ENCODE peak calls at places on chromosomes 1 and 21, in five cellular contexts. One of them, this sample, is unnamed.

GRCh38 chr1:19793360-19794046 is 6.2 kb downstream of the TMCO4 start:
- DNase-seq in HFF-Myc: no peak
- DNase-seq in retinal pigment epithelial cell: no peak
- DNase-seq in astrocyte of the cerebellum: no peak
- DNase-seq in thyroid gland: no peak
- DNase-seq in this sample: no peak

GRCh38 chr1:66564250-66564649 is 30.3 kb downstream of the SGIP1 start:
- DNase-seq in retinal pigment epithelial cell: no peak
- DNase-seq in thyroid gland: no peak
- DNase-seq in astrocyte of the cerebellum: peak
- DNase-seq in HFF-Myc: peak
- DNase-seq in this sample: no peak

GRCh38 chr1:25912076-25912831 is 6.0 kb upstream of the STMN1 start:
- DNase-seq in HFF-Myc: no peak
- DNase-seq in thyroid gland: no peak
- DNase-seq in retinal pigment epithelial cell: no peak
- DNase-seq in astrocyte of the cerebellum: peak
- DNase-seq in this sample: no peak

GRCh38 chr1:94925561-94926364 is 1.1 kb downstream of the CNN3 start:
- DNase-seq in thyroid gland: peak
- DNase-seq in HFF-Myc: peak
- DNase-seq in astrocyte of the cerebellum: peak
- DNase-seq in retinal pigment epithelial cell: no peak
- DNase-seq in this sample: peak

GRCh38 chr1:51515312-51515960 is 3.6 kb downstream of the EPS15 start:
- DNase-seq in astrocyte of the cerebellum: no peak
- DNase-seq in HFF-Myc: no peak
- DNase-seq in thyroid gland: no peak
- DNase-seq in retinal pigment epithelial cell: no peak
- DNase-seq in this sample: no peak

GRCh38 chr1:88662723-88663122 is 21.4 kb upstream of the PKN2 start:
- DNase-seq in astrocyte of the cerebellum: no peak
- DNase-seq in retinal pigment epithelial cell: no peak
- DNase-seq in thyroid gland: no peak
- DNase-seq in HFF-Myc: no peak
- DNase-seq in this sample: no peak

GRCh38 chr21:43613755-43614638 is 45.3 kb downstream of the HSF2BP start:
- DNase-seq in thyroid gland: no peak
- DNase-seq in astrocyte of the cerebellum: no peak
- DNase-seq in retinal pigment epithelial cell: no peak
- DNase-seq in HFF-Myc: no peak
- DNase-seq in this sample: no peak

GRCh38 chr1:6874298-6874697 is 89.0 kb downstream of the CAMTA1 start:
- DNase-seq in HFF-Myc: no peak
- DNase-seq in astrocyte of the cerebellum: no peak
- DNase-seq in retinal pigment epithelial cell: no peak
- DNase-seq in thyroid gland: no peak
- DNase-seq in this sample: no peak

GRCh38 chr1:236440373-236440772 is 46.3 kb downstream of the EDARADD start:
- DNase-seq in retinal pigment epithelial cell: no peak
- DNase-seq in HFF-Myc: no peak
- DNase-seq in astrocyte of the cerebellum: no peak
- DNase-seq in thyroid gland: no peak
- DNase-seq in this sample: no peak
- TF ChIP-seq CTCF in retinal pigment epithelial cell: no peak
- TF ChIP-seq CTCF in HFF-Myc: no peak
- TF ChIP-seq CTCF in astrocyte of the cerebellum: no peak
- TF ChIP-seq CTCF in thyroid gland: no peak
- TF ChIP-seq CTCF in this sample: no peak

GRCh38 chr1:59290173-59290954 is 6.5 kb upstream of the FGGY start:
- DNase-seq in thyroid gland: peak
- DNase-seq in astrocyte of the cerebellum: no peak
- DNase-seq in retinal pigment epithelial cell: no peak
- DNase-seq in HFF-Myc: no peak
- DNase-seq in this sample: peak
- TF ChIP-seq CTCF in thyroid gland: no peak
- TF ChIP-seq CTCF in astrocyte of the cerebellum: peak
- TF ChIP-seq CTCF in retinal pigment epithelial cell: peak
- TF ChIP-seq CTCF in HFF-Myc: peak
- TF ChIP-seq CTCF in this sample: no peak

GRCh38 chr1:1040004-1040991 is 20.4 kb downstream of the AGRN start:
- DNase-seq in astrocyte of the cerebellum: peak
- DNase-seq in thyroid gland: peak
- DNase-seq in retinal pigment epithelial cell: peak
- DNase-seq in HFF-Myc: no peak
- DNase-seq in this sample: peak
- TF ChIP-seq CTCF in astrocyte of the cerebellum: peak
- TF ChIP-seq CTCF in thyroid gland: no peak
- TF ChIP-seq CTCF in retinal pigment epithelial cell: no peak
- TF ChIP-seq CTCF in HFF-Myc: no peak
- TF ChIP-seq CTCF in this sample: no peak

GRCh38 chr1:44014365-44015104 is 16.7 kb downstream of the SLC6A9 start:
- DNase-seq in astrocyte of the cerebellum: no peak
- DNase-seq in retinal pigment epithelial cell: no peak
- DNase-seq in HFF-Myc: no peak
- DNase-seq in thyroid gland: no peak
- DNase-seq in this sample: no peak

GRCh38 chr1:44010935-44011610 is 19.7 kb downstream of the CCDC24 start:
- DNase-seq in HFF-Myc: no peak
- DNase-seq in thyroid gland: no peak
- DNase-seq in astrocyte of the cerebellum: no peak
- DNase-seq in retinal pigment epithelial cell: no peak
- DNase-seq in this sample: no peak

GRCh38 chr1:44013949-44014348 is 17.3 kb downstream of the SLC6A9 start:
- DNase-seq in HFF-Myc: no peak
- DNase-seq in thyroid gland: no peak
- DNase-seq in retinal pigment epithelial cell: no peak
- DNase-seq in astrocyte of the cerebellum: no peak
- DNase-seq in this sample: no peak

GRCh38 chr1:44012941-44013609 is 18.2 kb downstream of the SLC6A9 start:
- DNase-seq in HFF-Myc: no peak
- DNase-seq in astrocyte of the cerebellum: no peak
- DNase-seq in thyroid gland: no peak
- DNase-seq in retinal pigment epithelial cell: peak
- DNase-seq in this sample: no peak

DNA sequence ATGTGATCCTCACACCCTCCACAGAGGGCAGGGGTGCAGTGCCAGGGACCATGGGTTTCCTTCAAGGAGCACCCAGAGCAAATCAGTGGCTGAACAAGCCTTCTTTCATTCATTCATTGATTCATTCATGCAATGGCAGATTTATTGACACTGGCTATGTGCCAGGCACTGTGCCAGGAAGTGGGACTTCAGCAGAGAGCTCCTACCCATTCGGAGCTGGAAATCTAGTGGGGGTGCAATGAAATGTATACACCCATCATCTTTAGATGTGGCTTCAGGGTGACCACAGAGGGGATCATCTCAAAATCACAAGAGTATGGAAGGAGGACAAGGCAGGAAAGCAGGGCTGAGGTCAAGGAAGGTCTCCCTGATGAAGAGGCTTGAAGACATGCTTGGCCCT is 18.9 kb downstream of the SLC6A9 start:
- DNase-seq in HFF-Myc: no peak
- DNase-seq in astrocyte of the cerebellum: no peak
- DNase-seq in thyroid gland: no peak
- DNase-seq in retinal pigment epithelial cell: no peak
- DNase-seq in this sample: no peak
- TF ChIP-seq CTCF in HFF-Myc: no peak
- TF ChIP-seq CTCF in astrocyte of the cerebellum: no peak
- TF ChIP-seq CTCF in thyroid gland: no peak
- TF ChIP-seq CTCF in retinal pigment epithelial cell: no peak
- TF ChIP-seq CTCF in this sample: no peak

GRCh38 chr1:196777603-196778002 is 3.0 kb downstream of the CFHR3 start:
- DNase-seq in HFF-Myc: no peak
- DNase-seq in retinal pigment epithelial cell: no peak
- DNase-seq in astrocyte of the cerebellum: no peak
- DNase-seq in thyroid gland: no peak
- DNase-seq in this sample: no peak
- TF ChIP-seq CTCF in HFF-Myc: no peak
- TF ChIP-seq CTCF in retinal pigment epithelial cell: no peak
- TF ChIP-seq CTCF in astrocyte of the cerebellum: no peak
- TF ChIP-seq CTCF in thyroid gland: no peak
- TF ChIP-seq CTCF in this sample: no peak

DNA sequence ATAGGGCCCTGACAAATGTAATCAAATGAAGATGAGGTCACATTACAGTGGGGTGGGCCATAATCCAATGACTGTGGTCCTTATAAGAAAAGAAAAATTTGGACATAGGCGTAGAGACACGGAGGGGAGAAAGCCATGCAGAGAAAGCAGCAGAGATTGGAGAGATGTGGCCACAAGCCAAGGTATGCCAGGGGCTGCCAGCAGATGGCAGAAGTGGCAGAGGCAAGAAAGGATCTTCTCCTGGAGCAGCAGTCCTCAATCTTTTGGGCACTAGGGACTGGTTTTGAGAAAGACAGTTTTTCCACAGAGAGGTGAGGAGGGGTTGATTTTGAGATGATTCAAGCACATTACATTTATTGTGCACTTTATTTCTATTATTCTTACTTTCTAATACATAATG is 355.1 kb downstream of the NPHP4 start:
- DNase-seq in HFF-Myc: no peak
- DNase-seq in astrocyte of the cerebellum: no peak
- DNase-seq in retinal pigment epithelial cell: no peak
- DNase-seq in thyroid gland: peak
- DNase-seq in this sample: peak
- TF ChIP-seq CTCF in HFF-Myc: no peak
- TF ChIP-seq CTCF in astrocyte of the cerebellum: peak
- TF ChIP-seq CTCF in retinal pigment epithelial cell: peak
- TF ChIP-seq CTCF in thyroid gland: no peak
- TF ChIP-seq CTCF in this sample: no peak

GRCh38 chr1:31576201-31576669 is at the start of gene TINAGL1:
- DNase-seq in thyroid gland: peak
- DNase-seq in astrocyte of the cerebellum: no peak
- DNase-seq in retinal pigment epithelial cell: no peak
- DNase-seq in HFF-Myc: no peak
- DNase-seq in this sample: peak
- TF ChIP-seq CTCF in thyroid gland: no peak
- TF ChIP-seq CTCF in astrocyte of the cerebellum: no peak
- TF ChIP-seq CTCF in retinal pigment epithelial cell: no peak
- TF ChIP-seq CTCF in HFF-Myc: no peak
- TF ChIP-seq CTCF in this sample: no peak

GRCh38 chr1:153399401-153400055 is 8.7 kb upstream of the S100A8 start:
- DNase-seq in retinal pigment epithelial cell: no peak
- DNase-seq in thyroid gland: no peak
- DNase-seq in astrocyte of the cerebellum: no peak
- DNase-seq in HFF-Myc: no peak
- DNase-seq in this sample: no peak

GRCh38 chr1:153401461-153401860 is 10.6 kb upstream of the S100A8 start:
- DNase-seq in retinal pigment epithelial cell: no peak
- DNase-seq in astrocyte of the cerebellum: no peak
- DNase-seq in thyroid gland: no peak
- DNase-seq in HFF-Myc: no peak
- DNase-seq in this sample: no peak

GRCh38 chr1:153402226-153402625 is 11.4 kb upstream of the S100A8 start:
- DNase-seq in astrocyte of the cerebellum: no peak
- DNase-seq in HFF-Myc: no peak
- DNase-seq in thyroid gland: no peak
- DNase-seq in retinal pigment epithelial cell: no peak
- DNase-seq in this sample: no peak

GRCh38 chr1:153397924-153398651 is 7.2 kb upstream of the S100A8 start:
- DNase-seq in astrocyte of the cerebellum: no peak
- DNase-seq in retinal pigment epithelial cell: no peak
- DNase-seq in thyroid gland: no peak
- DNase-seq in HFF-Myc: no peak
- DNase-seq in this sample: no peak

GRCh38 chr1:153400244-153400643 is 9.4 kb upstream of the S100A8 start:
- DNase-seq in HFF-Myc: no peak
- DNase-seq in astrocyte of the cerebellum: no peak
- DNase-seq in thyroid gland: no peak
- DNase-seq in retinal pigment epithelial cell: no peak
- DNase-seq in this sample: no peak
- TF ChIP-seq CTCF in HFF-Myc: peak
- TF ChIP-seq CTCF in astrocyte of the cerebellum: no peak
- TF ChIP-seq CTCF in thyroid gland: no peak
- TF ChIP-seq CTCF in retinal pigment epithelial cell: peak
- TF ChIP-seq CTCF in this sample: no peak

GRCh38 chr1:21105807-21106206 is 70.9 kb downstream of the EIF4G3 start:
- DNase-seq in thyroid gland: no peak
- DNase-seq in astrocyte of the cerebellum: no peak
- DNase-seq in HFF-Myc: no peak
- DNase-seq in retinal pigment epithelial cell: no peak
- DNase-seq in this sample: no peak
- TF ChIP-seq CTCF in thyroid gland: no peak
- TF ChIP-seq CTCF in astrocyte of the cerebellum: no peak
- TF ChIP-seq CTCF in HFF-Myc: no peak
- TF ChIP-seq CTCF in retinal pigment epithelial cell: no peak
- TF ChIP-seq CTCF in this sample: no peak

This sample was measured in stomach.